ENCODE peak calls at places on chromosomes 12 and 14, in five cellular contexts. P is left colon; C is T-helper 2 cell; D is stimulated activated CD8-positive, alpha-beta memory T cell treated with anti-CD3 and anti-CD28 coated beads, Interleukin-7, amount 100 ng/mL, for 24 hours; L is globus pallidus. W is an unnamed sample.

GRCh38 chr12:132210223-132211055 is 66.2 kb downstream of the NOC4L start:
- DNase-seq in L (no peak), C (no peak), P (no peak), D (no peak), W (no peak)

GRCh38 chr12:56315256-56315625 is 547 bp downstream of the CNPY2 start:
- DNase-seq in D (no peak), P (no peak), C (no peak), L (peak), W (no peak)

GRCh38 chr12:131093971-131094830 is 140.5 kb downstream of the ADGRD1 start:
- DNase-seq in P (no peak), L (no peak), D (no peak), C (no peak), W (peak)

GRCh38 chr14:79144891-79145290 is 974.7 kb downstream of the NRXN3 start:
- DNase-seq in P (no peak), L (no peak), D (no peak), C (no peak), W (no peak)

GRCh38 chr12:57983858-57984505 is 42.6 kb downstream of the ATP23 start:
- DNase-seq in C (no peak), L (no peak), P (no peak), D (no peak), W (no peak)

GRCh38 chr12:25186038-25186787 is 8.7 kb downstream of the DNAI7 start:
- DNase-seq in L (no peak), P (no peak), C (no peak), D (no peak), W (no peak)

GRCh38 chr14:103576371-103577024 is 13.7 kb downstream of the COA8 start:
- DNase-seq in L (peak), D (no peak), C (no peak), P (peak), W (peak)

GRCh38 chr12:41188058-41188840 is at the start of gene PDZRN4:
- DNase-seq in D (no peak), C (no peak), P (no peak), L (peak), W (no peak)

GRCh38 chr12:91565246-91565645 is 382.6 kb upstream of the DCN start:
- DNase-seq in L (no peak), C (no peak), D (no peak), P (no peak), W (no peak)